ENCODE peak calls at places on chromosomes 16 and 17, in seven cellular contexts. One of them, this sample, is unnamed.

GRCh38 chr16:25140459-25140858 is 28.9 kb downstream of the LCMT1 start:
- DNase-seq in neural progenitor cell: no peak
- DNase-seq in Panc1: no peak
- DNase-seq in nephron progenitor cell: no peak
- DNase-seq in lower lobe of right lung: no peak
- DNase-seq in glutamatergic neuron: no peak
- DNase-seq in HFF-Myc: no peak
- DNase-seq in this sample: no peak

GRCh38 chr16:88377961-88378360 is 4.8 kb upstream of the ZNF469 start:
- DNase-seq in glutamatergic neuron: peak; percentile 10
- DNase-seq in HFF-Myc: no peak
- DNase-seq in Panc1: no peak
- DNase-seq in neural progenitor cell: no peak
- DNase-seq in nephron progenitor cell: no peak
- DNase-seq in lower lobe of right lung: peak; percentile 32
- DNase-seq in this sample: no peak

GRCh38 chr17:81513669-81514484 is 1.3 kb upstream of the ACTG1 start:
- DNase-seq in lower lobe of right lung: peak; percentile 83
- DNase-seq in neural progenitor cell: peak; percentile 85
- DNase-seq in HFF-Myc: no peak
- DNase-seq in Panc1: no peak
- DNase-seq in glutamatergic neuron: peak; percentile 79
- DNase-seq in nephron progenitor cell: peak; percentile 78
- DNase-seq in this sample: no peak

GRCh38 chr17:31155208-31155810 is 60.5 kb downstream of the NF1 start:
- DNase-seq in neural progenitor cell: no peak
- DNase-seq in glutamatergic neuron: no peak
- DNase-seq in lower lobe of right lung: no peak
- DNase-seq in HFF-Myc: no peak
- DNase-seq in Panc1: no peak
- DNase-seq in nephron progenitor cell: no peak
- DNase-seq in this sample: no peak

GRCh38 chr16:72952404-72953301 is 95.3 kb downstream of the ZFHX3 start:
- DNase-seq in lower lobe of right lung: no peak
- DNase-seq in nephron progenitor cell: no peak
- DNase-seq in neural progenitor cell: no peak
- DNase-seq in HFF-Myc: no peak
- DNase-seq in Panc1: no peak
- DNase-seq in glutamatergic neuron: no peak
- DNase-seq in this sample: no peak

GRCh38 chr16:9047689-9048301 is 43.6 kb upstream of the HAPSTR1 start:
- DNase-seq in Panc1: peak; percentile 98
- DNase-seq in neural progenitor cell: peak; percentile 40
- DNase-seq in HFF-Myc: peak; percentile 99
- DNase-seq in lower lobe of right lung: peak; percentile 70
- DNase-seq in nephron progenitor cell: no peak
- DNase-seq in glutamatergic neuron: peak; percentile 21
- DNase-seq in this sample: peak; percentile 99

GRCh38 chr16:29775742-29776408 is 2.2 kb upstream of the ZG16 start:
- DNase-seq in lower lobe of right lung: no peak
- DNase-seq in nephron progenitor cell: no peak
- DNase-seq in Panc1: no peak
- DNase-seq in glutamatergic neuron: peak; percentile 21
- DNase-seq in neural progenitor cell: no peak
- DNase-seq in HFF-Myc: peak; percentile 63
- DNase-seq in this sample: no peak

GRCh38 chr17:80899402-80900268 is 92.0 kb upstream of the CHMP6 start:
- DNase-seq in neural progenitor cell: peak; percentile 51
- DNase-seq in glutamatergic neuron: peak; percentile 72
- DNase-seq in HFF-Myc: no peak
- DNase-seq in lower lobe of right lung: peak; percentile 69
- DNase-seq in Panc1: no peak
- DNase-seq in nephron progenitor cell: peak; percentile 47
- DNase-seq in this sample: no peak

GRCh38 chr17:46193246-46193625 is at the start of gene KANSL1:
- DNase-seq in HFF-Myc: peak; percentile 26
- DNase-seq in lower lobe of right lung: peak; percentile 92
- DNase-seq in Panc1: no peak
- DNase-seq in glutamatergic neuron: peak; percentile 93
- DNase-seq in neural progenitor cell: peak; percentile 99
- DNase-seq in nephron progenitor cell: peak; percentile 89
- DNase-seq in this sample: peak; percentile 75
- TF ChIP-seq CTCF in HFF-Myc: no peak
- TF ChIP-seq CTCF in lower lobe of right lung: peak; percentile 34
- TF ChIP-seq CTCF in Panc1: peak; percentile 100
- TF ChIP-seq CTCF in glutamatergic neuron: no peak
- TF ChIP-seq CTCF in neural progenitor cell: no peak
- TF ChIP-seq CTCF in nephron progenitor cell: no peak
- TF ChIP-seq CTCF in this sample: peak; percentile 45

GRCh38 chr16:12951392-12951791 is 50.0 kb downstream of the SHISA9 start:
- DNase-seq in HFF-Myc: no peak
- DNase-seq in lower lobe of right lung: no peak
- DNase-seq in Panc1: no peak
- DNase-seq in nephron progenitor cell: no peak
- DNase-seq in glutamatergic neuron: peak; percentile 30
- DNase-seq in neural progenitor cell: no peak
- DNase-seq in this sample: no peak
- TF ChIP-seq CTCF in HFF-Myc: no peak
- TF ChIP-seq CTCF in lower lobe of right lung: no peak
- TF ChIP-seq CTCF in Panc1: peak; percentile 9
- TF ChIP-seq CTCF in nephron progenitor cell: no peak
- TF ChIP-seq CTCF in glutamatergic neuron: no peak
- TF ChIP-seq CTCF in neural progenitor cell: no peak
- TF ChIP-seq CTCF in this sample: no peak

GRCh38 chr17:73546121-73546520 is 98.1 kb downstream of the SDK2 start:
- DNase-seq in glutamatergic neuron: peak; percentile 69
- DNase-seq in neural progenitor cell: no peak
- DNase-seq in lower lobe of right lung: no peak
- DNase-seq in nephron progenitor cell: no peak
- DNase-seq in HFF-Myc: no peak
- DNase-seq in Panc1: no peak
- DNase-seq in this sample: no peak

GRCh38 chr17:73546770-73547345 is 97.4 kb downstream of the SDK2 start:
- DNase-seq in HFF-Myc: peak; percentile 7
- DNase-seq in lower lobe of right lung: peak; percentile 88
- DNase-seq in nephron progenitor cell: peak; percentile 64
- DNase-seq in neural progenitor cell: peak; percentile 70
- DNase-seq in Panc1: no peak
- DNase-seq in glutamatergic neuron: peak; percentile 57
- DNase-seq in this sample: no peak

GRCh38 chr17:73545109-73545508 is 99.1 kb downstream of the SDK2 start:
- DNase-seq in nephron progenitor cell: no peak
- DNase-seq in HFF-Myc: no peak
- DNase-seq in glutamatergic neuron: no peak
- DNase-seq in lower lobe of right lung: no peak
- DNase-seq in Panc1: no peak
- DNase-seq in neural progenitor cell: no peak
- DNase-seq in this sample: no peak

GRCh38 chr17:73544333-73544732 is 99.9 kb downstream of the SDK2 start:
- DNase-seq in lower lobe of right lung: no peak
- DNase-seq in nephron progenitor cell: no peak
- DNase-seq in Panc1: no peak
- DNase-seq in glutamatergic neuron: no peak
- DNase-seq in HFF-Myc: no peak
- DNase-seq in neural progenitor cell: no peak
- DNase-seq in this sample: no peak

GRCh38 chr17:73545633-73546032 is 98.6 kb downstream of the SDK2 start:
- DNase-seq in Panc1: no peak
- DNase-seq in neural progenitor cell: no peak
- DNase-seq in HFF-Myc: no peak
- DNase-seq in glutamatergic neuron: no peak
- DNase-seq in nephron progenitor cell: no peak
- DNase-seq in lower lobe of right lung: no peak
- DNase-seq in this sample: no peak
- TF ChIP-seq CTCF in Panc1: no peak
- TF ChIP-seq CTCF in neural progenitor cell: no peak
- TF ChIP-seq CTCF in HFF-Myc: no peak
- TF ChIP-seq CTCF in glutamatergic neuron: no peak
- TF ChIP-seq CTCF in nephron progenitor cell: no peak
- TF ChIP-seq CTCF in lower lobe of right lung: no peak
- TF ChIP-seq CTCF in this sample: no peak

GRCh38 chr17:34146440-34147043 is 108.5 kb upstream of the CCL2 start:
- DNase-seq in Panc1: peak; percentile 24
- DNase-seq in neural progenitor cell: peak; percentile 77
- DNase-seq in nephron progenitor cell: peak; percentile 58
- DNase-seq in glutamatergic neuron: peak; percentile 81
- DNase-seq in lower lobe of right lung: peak; percentile 60
- DNase-seq in HFF-Myc: no peak
- DNase-seq in this sample: no peak
- TF ChIP-seq CTCF in Panc1: peak; percentile 79
- TF ChIP-seq CTCF in neural progenitor cell: peak; percentile 81
- TF ChIP-seq CTCF in nephron progenitor cell: peak; percentile 64
- TF ChIP-seq CTCF in glutamatergic neuron: peak; percentile 78
- TF ChIP-seq CTCF in lower lobe of right lung: peak; percentile 50
- TF ChIP-seq CTCF in HFF-Myc: peak; percentile 46
- TF ChIP-seq CTCF in this sample: no peak

GRCh38 chr16:61871837-61872777 is 164.1 kb downstream of the CDH8 start:
- DNase-seq in lower lobe of right lung: no peak
- DNase-seq in nephron progenitor cell: no peak
- DNase-seq in HFF-Myc: no peak
- DNase-seq in neural progenitor cell: peak; percentile 7
- DNase-seq in Panc1: no peak
- DNase-seq in glutamatergic neuron: no peak
- DNase-seq in this sample: no peak
- TF ChIP-seq CTCF in lower lobe of right lung: no peak
- TF ChIP-seq CTCF in nephron progenitor cell: no peak
- TF ChIP-seq CTCF in HFF-Myc: no peak
- TF ChIP-seq CTCF in neural progenitor cell: no peak
- TF ChIP-seq CTCF in Panc1: no peak
- TF ChIP-seq CTCF in glutamatergic neuron: no peak
- TF ChIP-seq CTCF in this sample: no peak

GRCh38 chr16:14199624-14200023 is 128.5 kb downstream of the MRTFB start:
- DNase-seq in neural progenitor cell: no peak
- DNase-seq in HFF-Myc: no peak
- DNase-seq in lower lobe of right lung: no peak
- DNase-seq in nephron progenitor cell: no peak
- DNase-seq in Panc1: no peak
- DNase-seq in glutamatergic neuron: no peak
- DNase-seq in this sample: no peak

GRCh38 chr16:14198012-14198411 is 126.9 kb downstream of the MRTFB start:
- DNase-seq in lower lobe of right lung: no peak
- DNase-seq in nephron progenitor cell: no peak
- DNase-seq in HFF-Myc: no peak
- DNase-seq in glutamatergic neuron: no peak
- DNase-seq in neural progenitor cell: no peak
- DNase-seq in Panc1: no peak
- DNase-seq in this sample: no peak

GRCh38 chr16:14196539-14196938 is 125.4 kb downstream of the MRTFB start:
- DNase-seq in HFF-Myc: no peak
- DNase-seq in glutamatergic neuron: no peak
- DNase-seq in nephron progenitor cell: no peak
- DNase-seq in Panc1: no peak
- DNase-seq in neural progenitor cell: no peak
- DNase-seq in lower lobe of right lung: no peak
- DNase-seq in this sample: no peak

GRCh38 chr16:14199199-14199598 is 128.1 kb downstream of the MRTFB start:
- DNase-seq in lower lobe of right lung: no peak
- DNase-seq in nephron progenitor cell: no peak
- DNase-seq in neural progenitor cell: no peak
- DNase-seq in glutamatergic neuron: no peak
- DNase-seq in HFF-Myc: no peak
- DNase-seq in Panc1: no peak
- DNase-seq in this sample: no peak

GRCh38 chr16:14198603-14199002 is 127.5 kb downstream of the MRTFB start:
- DNase-seq in Panc1: no peak
- DNase-seq in glutamatergic neuron: no peak
- DNase-seq in neural progenitor cell: no peak
- DNase-seq in lower lobe of right lung: no peak
- DNase-seq in HFF-Myc: no peak
- DNase-seq in nephron progenitor cell: no peak
- DNase-seq in this sample: no peak
- TF ChIP-seq CTCF in Panc1: no peak
- TF ChIP-seq CTCF in glutamatergic neuron: no peak
- TF ChIP-seq CTCF in neural progenitor cell: no peak
- TF ChIP-seq CTCF in lower lobe of right lung: no peak
- TF ChIP-seq CTCF in HFF-Myc: no peak
- TF ChIP-seq CTCF in nephron progenitor cell: no peak
- TF ChIP-seq CTCF in this sample: no peak

GRCh38 chr16:1809281-1809801 is 15.8 kb upstream of the IGFALS start:
- DNase-seq in HFF-Myc: no peak
- DNase-seq in nephron progenitor cell: no peak
- DNase-seq in neural progenitor cell: peak; percentile 52
- DNase-seq in lower lobe of right lung: peak; percentile 38
- DNase-seq in glutamatergic neuron: no peak
- DNase-seq in Panc1: no peak
- DNase-seq in this sample: no peak

GRCh38 chr16:1810106-1810505 is 16.5 kb downstream of the HAGH start:
- DNase-seq in nephron progenitor cell: no peak
- DNase-seq in glutamatergic neuron: no peak
- DNase-seq in HFF-Myc: no peak
- DNase-seq in lower lobe of right lung: peak; percentile 30
- DNase-seq in neural progenitor cell: no peak
- DNase-seq in Panc1: no peak
- DNase-seq in this sample: no peak

GRCh38 chr16:1815461-1815860 is 11.2 kb downstream of the HAGH start:
- DNase-seq in HFF-Myc: no peak
- DNase-seq in glutamatergic neuron: no peak
- DNase-seq in neural progenitor cell: no peak
- DNase-seq in nephron progenitor cell: no peak
- DNase-seq in lower lobe of right lung: no peak
- DNase-seq in Panc1: no peak
- DNase-seq in this sample: no peak

GRCh38 chr16:1810536-1810935 is 16.1 kb downstream of the HAGH start:
- DNase-seq in lower lobe of right lung: peak; percentile 34
- DNase-seq in neural progenitor cell: no peak
- DNase-seq in nephron progenitor cell: no peak
- DNase-seq in Panc1: no peak
- DNase-seq in glutamatergic neuron: no peak
- DNase-seq in HFF-Myc: no peak
- DNase-seq in this sample: no peak

DNA sequence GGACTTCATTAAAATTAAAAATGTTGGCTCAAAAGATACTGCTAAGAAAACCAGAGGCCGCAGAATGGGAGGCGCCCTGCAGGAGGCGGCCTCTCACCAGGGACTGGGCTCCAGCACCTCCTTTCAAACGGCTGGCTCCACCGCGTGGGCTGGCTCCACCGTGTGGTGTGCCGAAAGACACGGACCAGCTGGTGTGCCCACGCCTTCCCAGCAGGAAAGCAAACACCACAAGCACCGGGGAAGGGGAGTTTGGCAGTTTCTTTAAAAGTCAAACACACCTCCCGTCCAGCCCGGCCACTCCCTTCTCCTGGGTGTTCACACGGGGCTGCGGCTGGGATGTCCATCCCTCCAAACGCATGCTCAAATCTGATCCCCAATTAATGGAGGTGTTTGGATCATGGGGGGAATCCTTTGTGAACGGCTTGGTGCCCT is 13.9 kb downstream of the HAGH start:
- DNase-seq in nephron progenitor cell: peak; percentile 57
- DNase-seq in glutamatergic neuron: peak; percentile 63
- DNase-seq in lower lobe of right lung: peak; percentile 87
- DNase-seq in Panc1: no peak
- DNase-seq in neural progenitor cell: peak; percentile 69
- DNase-seq in HFF-Myc: no peak
- DNase-seq in this sample: peak; percentile 27
- TF ChIP-seq CTCF in nephron progenitor cell: peak; percentile 50
- TF ChIP-seq CTCF in glutamatergic neuron: no peak
- TF ChIP-seq CTCF in lower lobe of right lung: peak; percentile 59
- TF ChIP-seq CTCF in Panc1: peak; percentile 87
- TF ChIP-seq CTCF in neural progenitor cell: peak; percentile 59
- TF ChIP-seq CTCF in HFF-Myc: peak; percentile 66
- TF ChIP-seq CTCF in this sample: peak; percentile 55

GRCh38 chr17:56593741-56594527 is 435 bp downstream of the NOG start:
- DNase-seq in neural progenitor cell: peak; percentile 87
- DNase-seq in glutamatergic neuron: peak; percentile 73
- DNase-seq in nephron progenitor cell: peak; percentile 75
- DNase-seq in Panc1: no peak
- DNase-seq in HFF-Myc: no peak
- DNase-seq in lower lobe of right lung: peak; percentile 78
- DNase-seq in this sample: peak; percentile 31
- TF ChIP-seq CTCF in neural progenitor cell: peak; percentile 14
- TF ChIP-seq CTCF in glutamatergic neuron: no peak
- TF ChIP-seq CTCF in nephron progenitor cell: no peak
- TF ChIP-seq CTCF in Panc1: no peak
- TF ChIP-seq CTCF in HFF-Myc: no peak
- TF ChIP-seq CTCF in lower lobe of right lung: no peak
- TF ChIP-seq CTCF in this sample: no peak

This sample was measured in AG09319.